ENCODE peak calls at places on chromosomes 13 and 19, in four cellular contexts. H, I, S and K are unnamed samples.
A peak's percentile ranks its signal among the peaks of the same experiment; 100 is the strongest.

GRCh38 chr13:113589961-113590339 is 5.4 kb downstream of the TFDP1 start:
- DNase-seq in H (no peak), I (peak; percentile 4), S (no peak), K (no peak)

GRCh38 chr13:27528908-27529307 is 78.5 kb upstream of the MTIF3 start:
- DNase-seq in H (no peak), I (no peak), S (no peak), K (no peak)

GRCh38 chr13:111610879-111611278 is 290.4 kb downstream of the TEX29 start:
- DNase-seq in H (no peak), I (no peak), S (no peak), K (no peak)

GRCh38 chr13:36310417-36311108 is 12.9 kb upstream of the CCDC169 start:
- DNase-seq in H (no peak), I (no peak), S (no peak), K (no peak)

GRCh38 chr19:57651654-57651996 is 17.1 kb upstream of the ZSCAN4 start:
- DNase-seq in H (peak; percentile 62), I (no peak), S (no peak), K (no peak)

GRCh38 chr13:107678075-107678689 is 537.2 kb downstream of the LIG4 start:
- DNase-seq in H (peak; percentile 39), I (no peak), S (no peak), K (no peak)

GRCh38 chr19:18606281-18607221 is at the start of gene CRLF1:
- DNase-seq in H (peak; percentile 46), I (no peak), S (no peak), K (no peak)

GRCh38 chr19:3343619-3344502 is 22.5 kb upstream of the NFIC start:
- DNase-seq in H (peak; percentile 66), I (peak; percentile 74), S (peak; percentile 97), K (peak; percentile 83)

GRCh38 chr13:112249644-112250610 is 126.2 kb upstream of the SPACA7 start:
- DNase-seq in H (no peak), I (no peak), S (no peak), K (no peak)

GRCh38 chr13:29493796-29494195 is 101.7 kb downstream of the SLC7A1 start:
- DNase-seq in H (no peak), I (no peak), S (no peak), K (no peak)

GRCh38 chr13:97855570-97855970 is 97.9 kb upstream of the IPO5 start:
- DNase-seq in H (peak; percentile 92), I (peak; percentile 10), S (no peak), K (no peak)

GRCh38 chr13:93603043-93603442 is 376.4 kb downstream of the GPC6 start:
- DNase-seq in H (peak; percentile 22), I (no peak), S (no peak), K (no peak)

GRCh38 chr13:24680258-24680920 is at the start of gene ATP12A:
- DNase-seq in H (peak; percentile 92), I (peak; percentile 42), S (no peak), K (peak; percentile 50)

GRCh38 chr19:3338541-3339181 is 27.7 kb upstream of the NFIC start:
- DNase-seq in H (no peak), I (peak; percentile 89), S (peak; percentile 77), K (peak; percentile 6)

GRCh38 chr19:952049-952679 is 26.3 kb downstream of the ARID3A start:
- DNase-seq in H (no peak), I (no peak), S (no peak), K (no peak)

GRCh38 chr13:49213539-49213938 is 6.6 kb upstream of the MLNR start:
- DNase-seq in H (no peak), I (no peak), S (no peak), K (no peak)

GRCh38 chr13:74466015-74466414 is 331.8 kb upstream of the KLF12 start:
- DNase-seq in H (peak; percentile 39), I (no peak), S (no peak), K (no peak)

GRCh38 chr19:8143041-8143440 is 6.4 kb downstream of the FBN3 start:
- DNase-seq in H (no peak), I (no peak), S (no peak), K (no peak)

GRCh38 chr13:48819376-48819775 is 156.3 kb upstream of the FNDC3A start:
- DNase-seq in H (no peak), I (no peak), S (no peak), K (no peak)

GRCh38 chr13:36915891-36916640 is 4.0 kb downstream of the SMAD9 start:
- DNase-seq in H (no peak), I (no peak), S (no peak), K (no peak)

GRCh38 chr13:110114351-110114750 is 192.6 kb downstream of the COL4A1 start:
- DNase-seq in H (no peak), I (no peak), S (no peak), K (no peak)

GRCh38 chr13:109892101-109892500 is 105.7 kb upstream of the IRS2 start:
- DNase-seq in H (no peak), I (no peak), S (no peak), K (no peak)

GRCh38 chr19:3710265-3710812 is 2.2 kb downstream of the TJP3 start:
- DNase-seq in H (peak; percentile 68), I (peak; percentile 97), S (peak; percentile 74), K (no peak)

GRCh38 chr19:54172764-54173699 is at the start of gene TMC4:
- DNase-seq in H (peak; percentile 97), I (peak; percentile 85), S (peak; percentile 62), K (no peak)

GRCh38 chr19:39617745-39618144 is 15.4 kb downstream of the LGALS13 start:
- DNase-seq in H (no peak), I (no peak), S (no peak), K (no peak)

GRCh38 chr19:17351815-17352435 is 14.6 kb downstream of the GTPBP3 start:
- DNase-seq in H (no peak), I (no peak), S (no peak), K (no peak)

GRCh38 chr19:17347877-17348276 is 10.5 kb downstream of the GTPBP3 start:
- DNase-seq in H (no peak), I (no peak), S (no peak), K (no peak)

GRCh38 chr19:17346109-17346671 is 8.8 kb downstream of the GTPBP3 start:
- DNase-seq in H (peak; percentile 90), I (peak; percentile 82), S (no peak), K (peak; percentile 88)

GRCh38 chr19:17348700-17349099 is 11.3 kb downstream of the GTPBP3 start:
- DNase-seq in H (peak; percentile 77), I (no peak), S (peak; percentile 52), K (no peak)

DNA sequence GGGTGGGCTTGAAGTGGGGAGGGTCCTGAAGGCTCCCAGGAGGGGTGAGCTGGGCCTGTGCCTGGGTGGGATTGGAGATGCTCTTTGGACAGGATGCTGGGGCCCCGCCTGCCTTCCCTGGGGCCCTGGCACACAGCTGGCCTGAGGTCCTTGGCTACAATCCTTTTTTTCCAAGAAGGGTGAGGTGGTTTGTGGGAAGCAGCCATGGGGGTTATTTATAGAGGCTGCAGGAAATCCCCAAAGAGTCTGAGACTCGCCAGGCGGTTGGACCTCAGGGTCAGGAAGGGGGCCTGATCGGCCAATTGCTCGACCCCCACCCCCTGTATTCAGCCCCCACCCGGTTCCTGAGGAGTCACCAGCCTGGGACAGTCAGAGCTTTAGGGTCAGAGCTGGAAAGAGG is 10.0 kb downstream of the GTPBP3 start:
- DNase-seq in H (no peak), I (no peak), S (no peak), K (no peak)
- TF ChIP-seq POLR2AphosphoS5 in H (no peak), I (no peak), S (no peak), K (no peak)

GRCh38 chr19:6480843-6481415 is 658 bp downstream of the DENND1C start:
- DNase-seq in H (no peak), I (no peak), S (no peak), K (no peak)

GRCh38 chr19:6479836-6480398 is 1.7 kb downstream of the DENND1C start:
- DNase-seq in H (no peak), I (no peak), S (no peak), K (no peak)

GRCh38 chr19:6476896-6477431 is 4.6 kb downstream of the DENND1C start:
- DNase-seq in H (no peak), I (no peak), S (no peak), K (no peak)

GRCh38 chr19:6476155-6476895 is 5.3 kb downstream of the DENND1C start:
- DNase-seq in H (peak; percentile 100), I (peak; percentile 94), S (peak; percentile 51), K (no peak)

GRCh38 chr19:6478815-6479214 is 2.8 kb downstream of the DENND1C start:
- DNase-seq in H (no peak), I (no peak), S (no peak), K (no peak)
- TF ChIP-seq POLR2AphosphoS5 in H (no peak), I (no peak), S (no peak), K (no peak)

GRCh38 chr13:44382635-44383145 is 9.1 kb downstream of the SERP2 start:
- DNase-seq in H (no peak), I (peak; percentile 58), S (no peak), K (no peak)
- TF ChIP-seq POLR2AphosphoS5 in H (no peak), I (no peak), S (no peak), K (no peak)

GRCh38 chr13:34931572-34931971 is 10.5 kb upstream of the NBEA start:
- DNase-seq in H (no peak), I (no peak), S (no peak), K (no peak)

GRCh38 chr13:34935841-34936240 is 6.2 kb upstream of the NBEA start:
- DNase-seq in H (no peak), I (no peak), S (no peak), K (no peak)

GRCh38 chr13:34933786-34934185 is 8.3 kb upstream of the NBEA start:
- DNase-seq in H (no peak), I (no peak), S (no peak), K (no peak)

GRCh38 chr13:34933349-34933748 is 8.7 kb upstream of the NBEA start:
- DNase-seq in H (no peak), I (no peak), S (no peak), K (no peak)
- TF ChIP-seq POLR2AphosphoS5 in H (no peak), I (no peak), S (no peak), K (no peak)

DNA sequence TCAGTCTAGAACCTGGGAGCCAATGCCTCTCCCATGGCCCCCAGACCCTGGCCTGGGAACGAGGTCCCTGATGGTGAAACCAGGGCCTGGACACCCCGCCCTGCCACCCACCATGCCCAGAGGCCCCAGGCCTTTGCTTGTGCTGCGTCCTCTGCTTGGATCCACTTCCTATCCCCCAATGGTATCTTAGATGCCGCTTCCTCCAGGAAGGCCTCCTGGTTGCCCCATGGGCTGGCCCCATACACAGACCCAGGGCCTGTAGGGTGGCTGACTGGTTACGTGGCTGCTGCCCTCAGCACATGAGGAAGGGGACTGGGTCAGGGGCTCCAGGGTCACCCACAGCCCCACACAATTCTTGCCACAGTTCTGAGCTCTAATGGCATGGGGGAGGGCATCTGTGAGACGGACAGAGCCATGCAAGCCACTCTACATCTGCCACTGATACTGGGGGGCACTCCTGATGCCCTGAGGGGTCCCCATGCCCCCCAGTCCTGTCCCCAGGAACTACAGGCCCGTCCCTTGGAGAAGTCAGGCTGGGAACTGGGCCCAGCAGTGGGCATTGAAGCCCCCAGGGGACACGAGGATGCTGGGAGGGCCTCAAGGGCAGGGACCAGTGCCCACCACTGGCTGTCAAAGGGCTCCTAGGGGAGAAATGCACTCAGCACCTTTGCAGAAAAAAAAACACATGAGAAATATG is 5.0 kb downstream of the RPL36 start:
- DNase-seq in H (peak; percentile 0), I (no peak), S (no peak), K (no peak)
- TF ChIP-seq POLR2AphosphoS5 in H (no peak), I (no peak), S (no peak), K (no peak)